ENCODE peak calls at places on chromosomes 12 and 14, in nine cellular contexts. H is choroid plexus epithelial cell; K is lung; X is AG09319; C is activated naive CD4-positive, alpha-beta T cell; E is small intestine; N is stomach; P is T1000; W is amniotic stem cell. Z is an unnamed sample.

GRCh38 chr14:103528512-103529382 is at the start of gene TRMT61A:
- DNase-seq in H (peak), K (peak), X (peak), C (peak), E (peak), N (peak), P (peak), W (peak), Z (peak)

GRCh38 chr14:87797001-87797400 is 196.0 kb downstream of the GALC start:
- DNase-seq in H (no peak), K (no peak), X (no peak), C (no peak), E (no peak), N (no peak), P (no peak), W (no peak), Z (no peak)

GRCh38 chr12:62446741-62447452 is 19.7 kb upstream of the MON2 start:
- DNase-seq in H (no peak), K (no peak), X (no peak), C (no peak), E (peak), N (no peak), P (no peak), W (no peak), Z (no peak)

GRCh38 chr12:53048780-53049401 is 974 bp upstream of the TNS2 start:
- DNase-seq in H (peak), K (peak), X (no peak), C (no peak), E (peak), N (peak), P (no peak), W (no peak), Z (peak)

GRCh38 chr14:92546347-92547053 is 32.9 kb downstream of the RIN3 start:
- DNase-seq in H (no peak), K (no peak), X (no peak), C (no peak), E (no peak), N (no peak), P (peak), W (no peak), Z (no peak)

GRCh38 chr14:100784523-100785337 is 41.2 kb upstream of the MEG3 start:
- DNase-seq in H (no peak), K (no peak), X (no peak), C (no peak), E (no peak), N (no peak), P (no peak), W (no peak), Z (no peak)

GRCh38 chr12:99455350-99456037 is 192.1 kb upstream of the GARIN6 start:
- DNase-seq in H (peak), K (no peak), X (peak), C (no peak), E (no peak), N (no peak), P (peak), W (peak), Z (no peak)

GRCh38 chr12:3016191-3016590 is 57.0 kb downstream of the TEAD4 start:
- DNase-seq in H (peak), K (no peak), X (no peak), C (no peak), E (no peak), N (no peak), P (no peak), W (no peak), Z (no peak)

GRCh38 chr14:20632831-20633771 is 8.4 kb downstream of the OR6S1 start:
- DNase-seq in H (peak), K (peak), X (peak), C (peak), E (peak), N (peak), P (no peak), W (peak), Z (no peak)

Z was measured in testis.